ENCODE peak calls at places on chromosome 12, in nine cellular contexts. X, A, Z, T, B, F, Y, D and I are unnamed samples.

GRCh38 chr12:76341436-76342030 is 6.7 kb downstream of the BBS10 start:
- DNase-seq in T (no peak), X (no peak), Y (no peak), Z (no peak), F (no peak), B (no peak), D (no peak), A (no peak), I (no peak)

GRCh38 chr12:116381744-116382455 is 104.4 kb upstream of the MED13L start:
- DNase-seq in A (no peak), Z (no peak), D (no peak), B (peak; percentile 66), X (no peak), F (no peak), T (no peak), Y (no peak), I (no peak)

GRCh38 chr12:124233846-124234620 is 60.9 kb upstream of the RFLNA start:
- DNase-seq in D (no peak), Y (no peak), A (no peak), T (no peak), X (no peak), F (no peak), Z (no peak), B (no peak), I (peak; percentile 20)

GRCh38 chr12:19130224-19131019 is 889 bp downstream of the PLEKHA5 start:
- DNase-seq in Z (no peak), F (no peak), Y (peak; percentile 37), B (no peak), X (no peak), D (peak; percentile 34), A (peak; percentile 54), T (peak; percentile 69), I (no peak)

GRCh38 chr12:53829130-53829529 is 77.4 kb upstream of the CISTR start:
- DNase-seq in X (no peak), D (no peak), B (no peak), A (no peak), Z (no peak), Y (no peak), T (no peak), F (no peak), I (no peak)

GRCh38 chr12:109793826-109794501 is 39.2 kb downstream of the TRPV4 start:
- DNase-seq in F (no peak), B (no peak), Z (no peak), T (no peak), D (no peak), Y (no peak), A (no peak), X (no peak), I (no peak)

GRCh38 chr12:34402899-34403705 is 380.8 kb downstream of the ALG10 start:
- DNase-seq in X (no peak), Z (no peak), Y (peak; percentile 3), B (no peak), D (peak; percentile 16), F (peak; percentile 79), T (peak; percentile 0), A (peak; percentile 35), I (no peak)

GRCh38 chr12:43009866-43010265 is 420.3 kb upstream of the PRICKLE1 start:
- DNase-seq in D (no peak), Z (no peak), B (no peak), F (no peak), Y (no peak), A (no peak), X (no peak), T (no peak), I (no peak)

GRCh38 chr12:26233620-26234019 is 38.2 kb downstream of the SSPN start:
- DNase-seq in Z (no peak), D (no peak), T (no peak), F (no peak), Y (no peak), A (no peak), X (no peak), B (no peak), I (no peak)

GRCh38 chr12:119512772-119513497 is 80.6 kb upstream of the TMEM233 start:
- DNase-seq in Z (no peak), X (peak; percentile 9), T (no peak), B (no peak), F (no peak), D (no peak), A (no peak), Y (no peak), I (no peak)

GRCh38 chr12:49525942-49526341 is 12.9 kb upstream of the KCNH3 start:
- DNase-seq in D (no peak), F (no peak), B (no peak), T (no peak), X (no peak), Z (no peak), A (no peak), Y (no peak), I (no peak)

GRCh38 chr12:2311001-2311778 is 258.4 kb downstream of the CACNA1C start:
- DNase-seq in B (no peak), Y (no peak), A (no peak), F (no peak), D (no peak), Z (no peak), T (no peak), X (no peak), I (no peak)

GRCh38 chr12:48350249-48351021 is at the start of gene ZNF641:
- DNase-seq in B (no peak), X (peak; percentile 45), A (peak; percentile 66), T (peak; percentile 92), Z (no peak), F (no peak), D (peak; percentile 88), Y (peak; percentile 89), I (no peak)

DNA sequence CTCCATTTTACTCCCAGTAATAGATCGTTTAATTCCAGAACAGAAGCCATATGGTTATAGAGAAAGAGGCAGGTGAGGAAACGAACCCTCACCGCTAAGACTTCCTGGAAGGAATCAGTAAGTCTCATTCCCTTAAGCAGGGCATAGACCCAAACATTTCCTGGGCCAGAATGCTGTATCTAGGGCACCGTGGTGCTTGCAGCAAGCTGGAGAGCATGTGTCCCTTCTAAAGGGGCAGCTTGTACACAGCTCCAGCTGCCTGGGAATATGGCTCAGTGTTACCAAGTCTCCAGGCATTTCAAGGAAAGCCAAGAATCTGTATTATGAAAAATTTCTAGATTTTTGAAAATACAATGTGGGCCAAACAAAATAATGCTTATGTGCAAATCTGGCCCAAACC is 73.4 kb downstream of the PPM1H start:
- DNase-seq in D (no peak), A (no peak), B (no peak), F (no peak), X (no peak), T (no peak), Z (no peak), Y (no peak), I (no peak)
- H3K27ac ChIP-seq in D (no peak overlapping the region), A (no peak overlapping the region), B (no peak overlapping the region), F (no peak overlapping the region), X (no peak overlapping the region), T (no peak overlapping the region), Z (no peak overlapping the region), Y (no peak overlapping the region), I (no peak overlapping the region)

DNA sequence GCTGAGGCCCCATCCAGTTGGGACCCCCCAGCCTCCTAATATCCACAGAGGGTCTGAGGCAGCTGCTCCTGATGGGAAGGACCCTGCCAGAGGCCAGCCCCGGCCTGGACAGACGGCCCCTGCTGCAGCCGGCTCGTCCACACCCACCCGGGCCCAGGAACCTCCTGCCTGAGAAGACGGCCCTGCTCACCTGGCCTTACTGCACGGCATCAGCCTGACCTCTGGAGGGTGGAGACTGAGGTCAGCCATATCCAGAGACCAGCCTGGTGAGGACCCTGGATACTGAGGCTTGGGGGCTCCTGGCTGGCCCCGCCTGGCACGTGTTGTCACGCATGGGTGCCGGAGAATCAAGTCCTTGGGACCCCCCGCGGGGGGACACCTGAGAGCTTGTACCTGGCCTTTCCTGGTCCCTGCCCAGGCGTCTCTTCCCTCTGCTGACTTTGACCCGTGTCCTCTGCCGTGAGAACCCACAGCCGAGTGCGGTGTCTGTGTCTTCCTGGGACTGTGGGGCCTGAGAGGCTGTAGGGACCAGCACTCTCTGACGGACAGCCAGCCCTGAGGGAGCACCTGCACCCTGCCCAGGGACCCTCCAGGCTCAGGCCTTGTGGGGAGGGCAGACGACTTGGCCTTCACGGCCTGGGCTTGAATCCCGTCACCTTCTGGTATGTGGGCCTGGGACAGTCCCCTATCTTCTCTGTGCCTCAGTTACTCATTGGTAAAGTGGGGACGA is 57.3 kb downstream of the NOC4L start:
- DNase-seq in F (no peak), A (no peak), D (no peak), T (no peak), Z (no peak), X (no peak), B (no peak), Y (no peak), I (no peak)
- H3K9me3 ChIP-seq in F (no peaks in the 10 kb centered on the region), A (no peaks in the 10 kb centered on the region), D (no peaks in the 10 kb centered on the region), T (no peaks in the 10 kb centered on the region), Z (no peaks in the 10 kb centered on the region), X (no peaks in the 10 kb centered on the region), B (no peaks in the 10 kb centered on the region), Y (no peaks in the 10 kb centered on the region), I (no peaks in the 10 kb centered on the region)

DNA sequence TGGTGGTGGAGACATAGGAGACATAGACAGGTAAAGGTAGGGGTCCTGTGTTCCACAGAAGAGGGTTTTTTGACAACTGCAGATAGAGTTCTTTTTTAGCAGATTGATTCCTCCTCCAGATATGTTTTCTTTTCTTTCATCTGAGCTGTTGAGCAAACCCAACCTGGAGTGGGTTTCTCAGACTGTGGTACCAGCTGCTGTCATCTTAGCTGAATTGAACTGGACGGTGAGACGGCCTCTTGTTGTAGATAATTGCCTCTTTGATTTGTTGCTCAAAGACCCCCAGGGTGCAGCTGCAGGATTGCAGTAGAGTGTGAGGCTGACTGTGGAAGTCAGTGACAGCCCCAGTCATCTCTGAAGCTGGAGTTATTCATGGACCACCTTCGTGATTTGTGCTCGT is 317.7 kb downstream of the AACS start:
- DNase-seq in X (no peak), B (no peak), A (no peak), F (peak; percentile 66), Z (no peak), T (no peak), D (no peak), Y (no peak), I (no peak)
- TF ChIP-seq POLR2AphosphoS5 in X (no peak), B (no peak), A (no peak), F (no peak), Z (no peak), T (no peak), D (no peak), Y (no peak), I (no peak)

GRCh38 chr12:65705380-65705876 is 118.9 kb upstream of the HMGA2 start:
- DNase-seq in F (no peak), T (no peak), X (no peak), A (no peak), D (no peak), Y (no peak), Z (no peak), B (no peak), I (no peak)

GRCh38 chr12:65699251-65699650 is 125.0 kb upstream of the HMGA2 start:
- DNase-seq in T (no peak), D (no peak), X (no peak), F (no peak), Y (no peak), B (no peak), A (no peak), Z (no peak), I (no peak)

GRCh38 chr12:65707051-65707450 is 117.2 kb upstream of the HMGA2 start:
- DNase-seq in F (peak; percentile 64), B (no peak), Y (no peak), X (no peak), D (no peak), Z (no peak), T (no peak), A (no peak), I (no peak)

DNA sequence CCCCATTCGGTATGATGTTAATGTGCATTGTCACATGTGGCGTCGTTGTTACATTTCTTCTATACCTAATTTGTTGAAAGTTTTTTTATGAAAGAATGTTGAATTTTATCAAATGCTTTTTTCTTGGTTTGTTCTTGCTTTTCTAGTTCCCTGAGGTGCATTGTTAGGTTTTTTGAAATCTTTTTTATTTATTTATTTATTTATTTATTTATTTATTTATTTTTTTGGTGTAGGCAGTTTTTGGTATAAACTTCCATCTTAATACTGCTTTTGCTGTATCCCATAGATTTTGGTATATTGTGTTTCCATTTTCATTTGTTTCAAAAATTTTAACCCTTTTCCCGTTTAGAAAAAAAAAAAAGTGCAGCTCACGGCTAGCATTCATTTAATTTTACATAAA is 121.1 kb upstream of the HMGA2 start:
- DNase-seq in A (no peak), Y (no peak), F (no peak), B (no peak), D (no peak), T (no peak), Z (no peak), X (no peak), I (no peak)
- H3K27ac ChIP-seq in A (no peak overlapping the region), Y (no peak overlapping the region), F (no peak overlapping the region), B (no peak overlapping the region), D (no peak overlapping the region), T (no peak overlapping the region), Z (no peak overlapping the region), X (no peak overlapping the region), I (no peak overlapping the region)